ENCODE peak calls at places on chromosomes 12 and 14, in seven cellular contexts. P is CD4-positive, CD25-positive, alpha-beta regulatory T cell; O is aorta; R is fibroblast of lung; H is suprapubic skin; G is psoas muscle; C is Peyer's patch. Y is an unnamed sample. For H3K4me1, the result is how much of the 10 kb centered on the place peaks cover.

GRCh38 chr12:124289634-124290600 is 5.0 kb upstream of the RFLNA start:
- DNase-seq in G (peak), H (no peak), O (no peak), P (no peak), R (peak), C (no peak), Y (peak)

GRCh38 chr12:107228076-107228475 is 134.7 kb upstream of the CRY1 start:
- DNase-seq in H (no peak), C (no peak), O (no peak), R (no peak), G (no peak), P (no peak), Y (no peak)

GRCh38 chr12:30822385-30823139 is 67.8 kb upstream of the CAPRIN2 start:
- DNase-seq in P (peak), C (peak), G (peak), O (peak), H (peak), R (peak), Y (peak)

GRCh38 chr14:46571970-46572369 is 79.6 kb downstream of the RPL10L start:
- DNase-seq in C (no peak), P (no peak), H (no peak), G (no peak), O (no peak), R (peak), Y (no peak)

GRCh38 chr12:101361455-101361854 is 46.1 kb downstream of the ARL1 start:
- DNase-seq in C (no peak), R (no peak), P (no peak), G (no peak), O (no peak), H (no peak), Y (no peak)

GRCh38 chr12:116727261-116727660 is 10.6 kb downstream of the SPRING1 start:
- DNase-seq in R (no peak), G (no peak), C (no peak), H (no peak), O (no peak), P (no peak), Y (no peak)

GRCh38 chr12:51828951-51829581 is 19.5 kb downstream of the FIGNL2 start:
- DNase-seq in G (no peak), C (no peak), H (no peak), P (no peak), O (no peak), R (no peak), Y (no peak)

GRCh38 chr12:6229823-6230222 is 29.6 kb downstream of the CD9 start:
- DNase-seq in H (peak), P (no peak), G (peak), C (no peak), O (peak), R (peak), Y (no peak)

GRCh38 chr14:44040561-44040960 is 466.5 kb downstream of the FSCB start:
- DNase-seq in C (no peak), P (no peak), G (no peak), R (no peak), O (no peak), H (no peak), Y (no peak)

GRCh38 chr14:62168564-62169155 is 406.4 kb downstream of the SNAPC1 start:
- DNase-seq in C (no peak), R (no peak), P (no peak), H (no peak), O (no peak), G (no peak), Y (no peak)

GRCh38 chr14:83960832-83961512 is 1569.0 kb upstream of the FLRT2 start:
- DNase-seq in G (no peak), P (no peak), H (no peak), R (no peak), C (no peak), O (no peak), Y (no peak)

GRCh38 chr12:53300187-53300586 is 692 bp downstream of the MYG1 start:
- DNase-seq in R (peak), C (no peak), G (no peak), H (no peak), O (no peak), P (no peak), Y (peak)

GRCh38 chr14:32329146-32329545 is at the start of gene AKAP6:
- DNase-seq in C (no peak), O (no peak), R (no peak), P (no peak), H (no peak), G (no peak), Y (peak)

GRCh38 chr12:57224973-57225679 is 4.4 kb upstream of the SHMT2 start:
- DNase-seq in C (peak), P (peak), R (no peak), G (no peak), O (no peak), H (no peak), Y (no peak)

GRCh38 chr12:57226588-57227314 is 2.8 kb upstream of the SHMT2 start:
- DNase-seq in G (no peak), C (no peak), P (no peak), O (no peak), H (no peak), R (no peak), Y (no peak)

GRCh38 chr12:57224278-57224972 is 5.1 kb upstream of the SHMT2 start:
- DNase-seq in C (no peak), O (no peak), G (no peak), P (no peak), H (no peak), R (no peak), Y (no peak)

GRCh38 chr12:57227315-57228115 is 2.0 kb upstream of the SHMT2 start:
- DNase-seq in G (no peak), H (no peak), O (no peak), C (no peak), P (no peak), R (no peak), Y (no peak)

GRCh38 chr12:57225680-57226190 is 3.8 kb upstream of the SHMT2 start:
- DNase-seq in P (no peak), O (no peak), R (no peak), H (no peak), G (no peak), C (no peak), Y (no peak)
- H3K4me1 ChIP-seq in P (under half), O (under half), R (under half), H (under half), G (under half), C (under half), Y (under half)

GRCh38 chr12:63985945-63986344 is 141.4 kb downstream of the SRGAP1 start:
- DNase-seq in C (no peak), O (no peak), H (no peak), G (no peak), R (no peak), P (no peak), Y (no peak)

GRCh38 chr12:63989301-63989845 is 144.9 kb downstream of the SRGAP1 start:
- DNase-seq in R (peak), C (no peak), H (no peak), G (no peak), P (no peak), O (no peak), Y (no peak)

GRCh38 chr12:63994704-63995103 is 150.2 kb downstream of the SRGAP1 start:
- DNase-seq in G (no peak), C (no peak), O (no peak), H (no peak), P (no peak), R (peak), Y (peak)

GRCh38 chr12:63995512-63995911 is 151.0 kb downstream of the SRGAP1 start:
- DNase-seq in G (no peak), R (peak), O (no peak), H (no peak), P (no peak), C (no peak), Y (no peak)

DNA sequence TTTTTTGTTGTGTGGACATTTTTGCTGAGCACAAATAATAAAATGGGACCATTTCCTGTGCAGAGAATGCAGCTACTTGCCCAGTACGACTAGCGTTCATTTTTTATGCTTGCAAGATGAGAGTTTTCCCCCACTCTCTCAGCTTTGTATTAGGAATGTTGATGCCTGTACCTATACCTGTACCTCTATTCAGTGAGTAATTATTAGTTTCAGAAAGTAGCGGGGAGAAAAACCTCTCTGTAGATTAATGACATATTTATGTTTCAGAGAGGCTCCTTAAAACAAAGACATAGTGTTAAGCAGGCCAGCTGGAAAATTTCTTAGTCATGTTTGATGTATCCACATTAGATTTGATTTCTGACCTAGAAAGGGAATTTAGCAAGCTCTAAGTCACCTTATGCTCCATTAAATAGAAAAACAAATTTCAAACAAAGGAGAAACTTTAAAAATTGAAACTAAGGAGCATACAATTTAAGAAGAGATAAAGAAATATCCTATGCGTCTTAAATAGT is 146.6 kb downstream of the SRGAP1 start:
- DNase-seq in O (no peak), C (no peak), R (peak), G (no peak), P (no peak), H (no peak), Y (no peak)
- H3K4me1 ChIP-seq in O (under half), C (under half), R (under half), G (under half), P (under half), H (under half), Y (under half)

GRCh38 chr12:78441737-78442453 is 422.7 kb upstream of the SYT1 start:
- DNase-seq in P (no peak), C (no peak), G (no peak), H (no peak), O (no peak), R (peak), Y (no peak)

GRCh38 chr12:78442454-78442801 is 422.1 kb upstream of the SYT1 start:
- DNase-seq in O (no peak), H (no peak), C (no peak), P (no peak), G (no peak), R (peak), Y (no peak)

GRCh38 chr12:78439666-78440065 is 424.9 kb upstream of the SYT1 start:
- DNase-seq in R (no peak), O (no peak), H (no peak), P (no peak), G (no peak), C (no peak), Y (no peak)
- H3K4me1 ChIP-seq in R (under half), O (under half), H (under half), P (under half), G (under half), C (under half), Y (under half)

GRCh38 chr12:69999561-69999960 is 174.5 kb downstream of the MYRFL start:
- DNase-seq in P (no peak), G (no peak), R (no peak), O (no peak), C (no peak), H (no peak), Y (no peak)
- H3K4me1 ChIP-seq in P (under half), G (under half), R (under half), O (under half), C (under half), H (under half), Y (under half)

DNA sequence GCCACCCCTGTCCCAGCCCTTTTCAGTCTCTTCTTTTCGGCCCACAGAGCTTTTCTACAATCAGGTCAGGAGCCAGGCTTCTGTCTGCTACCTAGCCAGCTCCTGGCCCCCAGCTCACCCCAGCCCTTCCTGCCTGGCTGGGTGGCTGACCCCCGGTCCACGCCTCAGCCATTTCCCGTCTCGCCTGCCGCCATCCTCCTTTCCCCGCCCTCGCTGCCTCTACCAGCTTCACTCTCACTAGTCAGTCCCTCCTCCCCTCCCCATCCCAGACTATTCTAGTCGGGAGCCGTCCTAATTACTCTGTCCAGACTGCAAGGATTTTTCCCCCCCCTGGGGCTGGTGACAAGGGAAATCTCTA is 876 bp downstream of the DHH start:
- DNase-seq in O (peak), P (no peak), C (no peak), G (no peak), H (no peak), R (no peak), Y (peak)
- H3K4me1 ChIP-seq in O (under half), P (half or more), C (under half), G (under half), H (half or more), R (under half), Y (under half)

GRCh38 chr12:113050808-113051207 is 5.7 kb upstream of the DTX1 start:
- DNase-seq in G (no peak), C (peak), H (no peak), R (no peak), O (no peak), P (no peak), Y (no peak)
- H3K4me1 ChIP-seq in G (under half), C (under half), H (under half), R (under half), O (under half), P (under half), Y (under half)

DNA sequence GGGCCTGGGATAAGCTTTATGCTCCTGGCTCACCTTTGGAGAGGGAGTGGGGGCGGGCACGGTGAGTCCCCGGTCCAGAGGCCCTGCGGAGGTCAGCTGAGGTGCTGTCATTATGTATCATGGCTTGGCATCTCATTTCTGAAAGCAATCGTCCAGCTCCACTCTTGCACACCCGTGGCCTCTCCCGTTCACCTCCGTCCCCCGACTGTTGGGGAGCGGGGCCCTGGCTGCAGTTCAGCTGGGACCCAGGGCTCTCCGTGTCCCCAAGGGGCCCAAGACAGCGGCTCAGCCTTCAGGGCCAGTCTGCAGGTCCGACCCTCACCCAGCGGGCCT is 10.6 kb downstream of the BMP4 start:
- DNase-seq in O (no peak), P (no peak), H (no peak), R (no peak), C (no peak), G (no peak), Y (no peak)
- H3K4me1 ChIP-seq in O (under half), P (under half), H (under half), R (under half), C (under half), G (under half), Y (under half)

DNA sequence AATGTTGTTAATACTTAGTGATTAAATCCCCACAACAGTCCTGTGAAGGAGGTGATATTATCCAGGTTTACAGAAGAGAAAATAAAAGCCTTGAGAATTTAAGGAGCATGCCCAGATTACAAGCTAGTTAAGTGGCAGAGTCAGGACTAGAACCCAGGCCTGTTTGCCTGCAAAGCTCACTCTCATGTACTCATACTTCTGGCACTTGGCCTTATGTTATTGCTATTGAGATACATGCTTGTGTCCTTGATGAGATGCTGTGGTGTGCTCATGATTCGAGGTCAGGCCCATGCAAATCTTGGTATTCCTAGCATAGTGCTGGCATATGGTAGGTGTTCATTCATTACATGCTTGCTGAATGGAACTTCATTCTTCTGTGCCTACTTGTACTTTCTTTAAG is 7.6 kb upstream of the EID3 start:
- DNase-seq in R (no peak), P (no peak), O (no peak), G (no peak), C (no peak), H (no peak), Y (no peak)
- H3K4me1 ChIP-seq in R (under half), P (under half), O (under half), G (half or more), C (under half), H (under half), Y (under half)

GRCh38 chr14:54574528-54574927 is 7.6 kb downstream of the SAMD4A start:
- DNase-seq in R (no peak), G (no peak), O (no peak), H (no peak), P (no peak), C (no peak), Y (no peak)
- H3K4me1 ChIP-seq in R (under half), G (half or more), O (under half), H (under half), P (under half), C (under half), Y (under half)